ENCODE peak calls at places on chromosome 11, in four cellular contexts. O is NCI-H2107, V is neural crest cell, Z is RWPE1. A is an unnamed sample.
A peak's percentile ranks its signal among the peaks of the same experiment; 100 is the strongest.

GRCh38 chr11:105181521-105181920 is 42.0 kb upstream of the CARD18 start:
- DNase-seq in V (no peak), Z (no peak), O (no peak), A (no peak)

GRCh38 chr11:15468471-15468870 is 353.7 kb downstream of the INSC start:
- DNase-seq in O (no peak), Z (no peak), V (no peak), A (no peak)

GRCh38 chr11:88068848-88069554 is 106.2 kb downstream of the RAB38 start:
- DNase-seq in Z (no peak), O (no peak), V (no peak), A (no peak)

GRCh38 chr11:117378966-117379865 is 51.6 kb downstream of the CEP164 start:
- DNase-seq in O (no peak), Z (no peak), V (no peak), A (peak; percentile 25)

GRCh38 chr11:116534270-116534975 is 238.4 kb downstream of the BUD13 start:
- DNase-seq in Z (no peak), V (no peak), O (no peak), A (no peak)

GRCh38 chr11:68878022-68878421 is 25.6 kb downstream of the MRPL21 start:
- DNase-seq in O (no peak), V (no peak), Z (peak; percentile 26), A (no peak)

GRCh38 chr11:123480290-123480815 is 50.3 kb downstream of the GRAMD1B start:
- DNase-seq in O (no peak), Z (no peak), V (no peak), A (no peak)

GRCh38 chr11:103031834-103032233 is 60.1 kb downstream of the DCUN1D5 start:
- DNase-seq in O (no peak), Z (no peak), V (no peak), A (no peak)

GRCh38 chr11:8941341-8942103 is 1.3 kb downstream of the ASCL3 start:
- DNase-seq in O (no peak), V (no peak), Z (no peak), A (no peak)

GRCh38 chr11:69521461-69521860 is 40.0 kb downstream of the LINC01488 start:
- DNase-seq in O (no peak), V (no peak), Z (no peak), A (no peak)

GRCh38 chr11:6724013-6724412 is 40.9 kb upstream of the MRPL17 start:
- DNase-seq in Z (no peak), O (no peak), V (no peak), A (no peak)

GRCh38 chr11:10618490-10618889 is 50.0 kb upstream of the LYVE1 start:
- DNase-seq in O (no peak), V (no peak), Z (no peak), A (no peak)

GRCh38 chr11:12518606-12519385 is 141.4 kb downstream of the PARVA start:
- DNase-seq in V (no peak), Z (no peak), O (no peak), A (no peak)

GRCh38 chr11:123429336-123429735 is 733 bp upstream of the GRAMD1B start:
- DNase-seq in V (no peak), Z (peak; percentile 8), O (no peak), A (no peak)

GRCh38 chr11:75508051-75508561 is 17.6 kb downstream of the GDPD5 start:
- DNase-seq in O (no peak), Z (no peak), V (no peak), A (no peak)

GRCh38 chr11:16157327-16157726 is 199.0 kb downstream of the SOX6 start:
- DNase-seq in Z (no peak), O (no peak), V (no peak), A (no peak)

GRCh38 chr11:92627615-92628201 is 341.7 kb upstream of the MTNR1B start:
- DNase-seq in V (no peak), O (no peak), Z (no peak), A (no peak)

GRCh38 chr11:65766535-65766934 is 14.2 kb downstream of the AP5B1 start:
- DNase-seq in Z (no peak), V (no peak), O (no peak), A (no peak)

GRCh38 chr11:83656931-83657330 is 370.8 kb upstream of the CCDC90B start:
- DNase-seq in Z (no peak), V (no peak), O (no peak), A (peak; percentile 19)

GRCh38 chr11:78223320-78223954 is 34.7 kb downstream of the USP35 start:
- DNase-seq in Z (no peak), V (no peak), O (no peak), A (no peak)

GRCh38 chr11:101444164-101444563 is 139.6 kb downstream of the TRPC6 start:
- DNase-seq in O (no peak), Z (no peak), V (no peak), A (no peak)

GRCh38 chr11:2465201-2466068 is 20.6 kb downstream of the KCNQ1 start:
- DNase-seq in Z (no peak), O (no peak), V (no peak), A (peak; percentile 29)

GRCh38 chr11:3001496-3001895 is 9.4 kb upstream of the NAP1L4 start:
- DNase-seq in O (no peak), V (no peak), Z (no peak), A (no peak)

GRCh38 chr11:62546937-62547625 is 475 bp upstream of the AHNAK start:
- DNase-seq in O (no peak), V (no peak), Z (peak; percentile 56), A (peak; percentile 57)

GRCh38 chr11:36744375-36745168 is 146.5 kb upstream of the RAG2 start:
- DNase-seq in O (peak; percentile 10), Z (peak; percentile 11), V (peak; percentile 81), A (peak; percentile 73)

GRCh38 chr11:120527111-120527748 is 15.7 kb downstream of the GRIK4 start:
- DNase-seq in V (peak; percentile 29), Z (no peak), O (no peak), A (peak; percentile 42)

GRCh38 chr11:119258983-119259382 is 52.8 kb downstream of the CBL start:
- DNase-seq in Z (no peak), V (no peak), O (no peak), A (no peak)

GRCh38 chr11:31817054-31817620 is 6.0 kb upstream of the PAX6 start:
- DNase-seq in V (peak; percentile 23), Z (no peak), O (no peak), A (no peak)

GRCh38 chr11:33257897-33258630 is 883 bp downstream of the HIPK3 start:
- DNase-seq in O (peak; percentile 58), V (peak; percentile 69), Z (peak; percentile 83), A (peak; percentile 86)

GRCh38 chr11:12552677-12553076 is 121.5 kb upstream of the TEAD1 start:
- DNase-seq in Z (no peak), O (no peak), V (no peak), A (no peak)